ENCODE peak calls at places on chromosome 9, in eight cellular contexts. T, S, C, K, P, V, Q and A are unnamed samples.

GRCh38 chr9:121734465-121734864 is 83.0 kb downstream of the DAB2IP start:
- DNase-seq in T (no peak), S (no peak), C (no peak), K (no peak), P (no peak), V (no peak), Q (no peak), A (no peak)

GRCh38 chr9:83956288-83957028 is 23.6 kb downstream of the HNRNPK start:
- DNase-seq in T (peak), S (no peak), C (peak), K (peak), P (peak), V (peak), Q (peak), A (no peak)

GRCh38 chr9:13369426-13369825 is 89.9 kb upstream of the MPDZ start:
- DNase-seq in T (no peak), S (no peak), C (no peak), K (no peak), P (no peak), V (no peak), Q (no peak), A (no peak)

GRCh38 chr9:4662989-4663792 is 1.1 kb downstream of the PLPP6 start:
- DNase-seq in T (no peak), S (no peak), C (peak), K (no peak), P (no peak), V (no peak), Q (no peak), A (no peak)

GRCh38 chr9:74645007-74645639 is 148.0 kb downstream of the RORB start:
- DNase-seq in T (no peak), S (no peak), C (peak), K (no peak), P (peak), V (no peak), Q (no peak), A (no peak)

GRCh38 chr9:133257398-133258053 is 17.5 kb downstream of the ABO start:
- DNase-seq in T (no peak), S (no peak), C (no peak), K (no peak), P (no peak), V (no peak), Q (no peak), A (no peak)

GRCh38 chr9:115591584-115591984 is 473.6 kb upstream of the TNC start:
- DNase-seq in T (peak), S (peak), C (peak), K (peak), P (peak), V (no peak), Q (peak), A (no peak)

GRCh38 chr9:95773061-95773433 is 102.4 kb upstream of the ERCC6L2 start:
- DNase-seq in T (no peak), S (no peak), C (no peak), K (no peak), P (no peak), V (no peak), Q (no peak), A (no peak)

GRCh38 chr9:14258840-14259239 is 55.1 kb downstream of the NFIB start:
- DNase-seq in T (no peak), S (no peak), C (no peak), K (no peak), P (no peak), V (no peak), Q (no peak), A (no peak)

GRCh38 chr9:136338511-136338910 is 11.2 kb downstream of the GPSM1 start:
- DNase-seq in T (no peak), S (no peak), C (no peak), K (no peak), P (no peak), V (no peak), Q (no peak), A (no peak)

GRCh38 chr9:129702563-129702962 is 37.1 kb downstream of the PRRX2 start:
- DNase-seq in T (no peak), S (no peak), C (no peak), K (no peak), P (no peak), V (no peak), Q (peak), A (no peak)

GRCh38 chr9:114098660-114099522 is at the start of gene KIF12:
- DNase-seq in T (peak), S (peak), C (peak), K (no peak), P (peak), V (no peak), Q (peak), A (no peak)

GRCh38 chr9:26261503-26262330 is 583.5 kb upstream of the TUSC1 start:
- DNase-seq in T (peak), S (no peak), C (no peak), K (no peak), P (no peak), V (no peak), Q (no peak), A (no peak)

GRCh38 chr9:108911820-108912219 is 22.1 kb downstream of the ELP1 start:
- DNase-seq in T (no peak), S (no peak), C (no peak), K (no peak), P (no peak), V (no peak), Q (no peak), A (no peak)

GRCh38 chr9:1071730-1072129 is 21.6 kb downstream of the DMRT2 start:
- DNase-seq in T (no peak), S (no peak), C (no peak), K (no peak), P (no peak), V (no peak), Q (no peak), A (no peak)

GRCh38 chr9:11319477-11320060 is 706.8 kb upstream of the PTPRD start:
- DNase-seq in T (no peak), S (no peak), C (peak), K (no peak), P (peak), V (no peak), Q (no peak), A (no peak)

GRCh38 chr9:81239388-81239787 is 450.0 kb downstream of the TLE1 start:
- DNase-seq in T (no peak), S (no peak), C (no peak), K (no peak), P (no peak), V (no peak), Q (no peak), A (no peak)

GRCh38 chr9:20551835-20552234 is 70.5 kb downstream of the MLLT3 start:
- DNase-seq in T (peak), S (no peak), C (no peak), K (no peak), P (no peak), V (no peak), Q (no peak), A (no peak)

GRCh38 chr9:86925686-86926085 is 21.6 kb downstream of the GAS1 start:
- DNase-seq in T (no peak), S (no peak), C (no peak), K (no peak), P (no peak), V (no peak), Q (no peak), A (no peak)

GRCh38 chr9:77013186-77013931 is 6.1 kb upstream of the FOXB2 start:
- DNase-seq in T (no peak), S (no peak), C (peak), K (no peak), P (peak), V (no peak), Q (no peak), A (no peak)

GRCh38 chr9:13427587-13427986 is 148.1 kb upstream of the MPDZ start:
- DNase-seq in T (no peak), S (no peak), C (peak), K (no peak), P (no peak), V (no peak), Q (no peak), A (no peak)

GRCh38 chr9:124270504-124271335 is 13.0 kb downstream of the NEK6 start:
- DNase-seq in T (no peak), S (no peak), C (no peak), K (no peak), P (no peak), V (no peak), Q (no peak), A (no peak)

GRCh38 chr9:128245293-128246151 is 30.3 kb downstream of the GOLGA2 start:
- DNase-seq in T (no peak), S (peak), C (peak), K (peak), P (peak), V (no peak), Q (no peak), A (no peak)

GRCh38 chr9:112310826-112311225 is 22.6 kb downstream of the PTBP3 start:
- DNase-seq in T (no peak), S (no peak), C (no peak), K (no peak), P (no peak), V (no peak), Q (no peak), A (no peak)

GRCh38 chr9:14935099-14935710 is 25.0 kb upstream of the FREM1 start:
- DNase-seq in T (no peak), S (no peak), C (no peak), K (no peak), P (no peak), V (no peak), Q (no peak), A (no peak)

GRCh38 chr9:2424564-2425153 is 196.9 kb upstream of the VLDLR start:
- DNase-seq in T (no peak), S (no peak), C (no peak), K (no peak), P (no peak), V (no peak), Q (no peak), A (no peak)

GRCh38 chr9:87564111-87564510 is 66.4 kb downstream of the DAPK1 start:
- DNase-seq in T (no peak), S (no peak), C (no peak), K (no peak), P (no peak), V (no peak), Q (no peak), A (no peak)

GRCh38 chr9:79988126-79988525 is 416.4 kb downstream of the TLE4 start:
- DNase-seq in T (no peak), S (no peak), C (no peak), K (no peak), P (no peak), V (no peak), Q (no peak), A (no peak)

GRCh38 chr9:28779240-28779639 is 1206.0 kb upstream of the C9orf72 start:
- DNase-seq in T (no peak), S (no peak), C (peak), K (no peak), P (no peak), V (no peak), Q (no peak), A (no peak)

GRCh38 chr9:126218726-126219125 is 107.9 kb upstream of the MVB12B start:
- DNase-seq in T (no peak), S (no peak), C (no peak), K (no peak), P (no peak), V (no peak), Q (no peak), A (no peak)

GRCh38 chr9:109591691-109592090 is 93.6 kb upstream of the PTPN3 start:
- DNase-seq in T (no peak), S (no peak), C (no peak), K (no peak), P (no peak), V (no peak), Q (no peak), A (no peak)

GRCh38 chr9:130556396-130557076 is 22.8 kb upstream of the FUBP3 start:
- DNase-seq in T (no peak), S (no peak), C (no peak), K (no peak), P (no peak), V (no peak), Q (no peak), A (no peak)

DNA sequence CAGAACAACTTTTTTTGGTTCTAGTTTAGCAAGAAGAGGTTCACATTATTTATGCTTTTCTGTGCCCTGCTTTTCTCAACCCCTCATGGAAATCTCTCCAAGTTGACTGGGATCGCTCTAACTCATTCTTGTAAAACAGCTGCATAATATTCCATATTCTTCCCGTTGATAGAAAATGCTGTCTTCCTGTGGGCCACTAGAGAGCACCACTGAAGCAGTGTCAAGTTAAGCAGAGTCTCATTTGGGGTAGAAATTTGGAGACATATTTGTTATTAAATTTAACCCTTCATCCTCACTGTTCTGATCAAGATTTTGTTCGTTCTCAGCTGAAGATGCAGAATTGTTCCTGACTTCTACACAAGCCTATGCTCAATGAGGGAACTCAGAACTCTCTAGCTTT is 140.1 kb downstream of the CEMIP2 start:
- DNase-seq in T (no peak), S (no peak), C (no peak), K (no peak), P (no peak), V (no peak), Q (no peak), A (no peak)
- TF ChIP-seq CTCF in T (no peak), S (no peak), C (peak), K (peak), P (no peak), V (no peak), Q (no peak), A (peak)

DNA sequence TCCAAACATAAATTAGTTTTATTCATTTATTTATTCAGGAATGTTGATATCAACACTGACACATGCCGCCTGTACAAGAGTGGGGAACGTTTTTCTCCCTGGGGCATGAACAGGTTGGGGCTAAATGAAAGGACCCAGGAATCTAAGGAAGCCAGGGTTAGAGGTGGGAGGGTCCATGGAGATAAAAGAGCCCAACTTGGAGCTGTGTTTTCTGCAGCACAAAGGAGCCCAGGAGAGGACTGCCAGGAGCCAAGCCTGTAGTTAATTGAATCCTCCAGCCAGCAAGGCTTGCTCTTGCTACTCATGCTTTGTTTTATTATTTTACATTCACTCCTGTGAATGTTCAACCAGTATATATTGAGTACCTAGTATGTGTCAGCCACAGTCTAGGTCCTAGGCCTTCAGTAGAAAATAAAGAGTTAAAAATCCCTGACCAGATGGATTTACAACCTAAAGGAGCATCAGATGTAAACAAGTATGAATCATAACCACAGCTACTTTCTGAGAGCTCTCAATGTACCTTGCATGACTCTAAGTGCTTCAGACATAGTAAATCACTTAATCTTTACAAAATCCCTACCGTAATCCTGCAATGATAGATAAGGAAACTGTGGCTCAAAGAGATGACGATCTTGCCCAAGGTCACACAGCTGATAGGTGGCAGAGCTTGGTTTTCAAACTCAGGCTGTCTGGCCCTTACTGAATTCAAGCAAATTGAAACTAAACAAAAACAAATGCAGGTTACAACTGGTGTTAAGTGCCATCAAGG is 69.8 kb downstream of the ASTN2 start:
- DNase-seq in T (no peak), S (no peak), C (peak), K (no peak), P (no peak), V (no peak), Q (no peak), A (no peak)
- TF ChIP-seq CTCF in T (no peak), S (no peak), C (no peak), K (no peak), P (no peak), V (no peak), Q (no peak), A (no peak)

GRCh38 chr9:8486095-8486494 is 686.5 kb upstream of the DMAC1 start:
- DNase-seq in T (peak), S (no peak), C (peak), K (no peak), P (peak), V (no peak), Q (no peak), A (no peak)
- TF ChIP-seq CTCF in T (no peak), S (no peak), C (peak), K (peak), P (peak), V (no peak), Q (no peak), A (peak)

DNA sequence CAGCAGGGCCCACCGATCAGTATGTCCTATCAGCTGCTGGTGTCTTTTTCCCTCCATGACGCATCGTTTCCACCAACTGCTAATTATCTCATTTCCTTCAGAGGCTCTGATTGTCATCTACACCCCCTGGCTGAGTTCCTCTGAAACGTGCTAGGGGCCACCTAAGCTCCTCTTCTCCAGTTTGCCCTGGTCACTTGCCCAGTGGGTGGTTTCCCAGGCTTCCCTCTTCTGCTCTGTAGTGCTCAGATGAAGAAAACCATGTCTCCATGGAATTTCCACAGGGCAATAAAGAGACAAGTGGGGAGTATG is 65.3 kb downstream of the TSTD2 start:
- DNase-seq in T (no peak), S (no peak), C (no peak), K (no peak), P (no peak), V (no peak), Q (no peak), A (no peak)
- TF ChIP-seq CTCF in T (no peak), S (no peak), C (no peak), K (no peak), P (no peak), V (no peak), Q (no peak), A (no peak)

GRCh38 chr9:117080996-117081395 is 333.9 kb downstream of the ASTN2 start:
- DNase-seq in T (no peak), S (no peak), C (peak), K (no peak), P (no peak), V (no peak), Q (no peak), A (no peak)
- TF ChIP-seq CTCF in T (no peak), S (no peak), C (no peak), K (no peak), P (no peak), V (no peak), Q (no peak), A (no peak)

GRCh38 chr9:7318920-7319319 is 480.7 kb downstream of the DMAC1 start:
- DNase-seq in T (no peak), S (no peak), C (no peak), K (no peak), P (no peak), V (no peak), Q (no peak), A (no peak)
- TF ChIP-seq CTCF in T (no peak), S (no peak), C (no peak), K (no peak), P (no peak), V (no peak), Q (no peak), A (no peak)